ENCODE peak calls at places on chromosomes 13 and 19, in five cellular contexts. D is CD8-positive, alpha-beta T cell; R is heart left ventricle; Y is Peyer's patch; M is aorta. F is an unnamed sample. For H3K9me3 and H3K4me1, the result is how much of the 10 kb centered on the place peaks cover.

GRCh38 chr19:20077791-20078463 is at the start of gene ZNF90:
- DNase-seq in D (peak), R (peak), Y (peak), M (peak), F (peak)

GRCh38 chr19:45779231-45780145 is 2.8 kb downstream of the DMPK start:
- DNase-seq in D (peak), R (peak), Y (peak), M (peak), F (peak)

GRCh38 chr13:31629085-31629785 is 110.1 kb upstream of the RXFP2 start:
- DNase-seq in D (no peak), R (peak), Y (no peak), M (no peak), F (no peak)

GRCh38 chr13:48126944-48127814 is 32.3 kb upstream of the MED4 start:
- DNase-seq in D (peak), R (peak), Y (peak), M (peak), F (peak)

GRCh38 chr13:23462815-23463559 is 29.5 kb upstream of the SACS start:
- DNase-seq in D (no peak), R (no peak), Y (no peak), M (no peak), F (no peak)

GRCh38 chr13:20191902-20192469 is 752 bp downstream of the GJB2 start:
- DNase-seq in D (no peak), R (no peak), Y (peak), M (no peak), F (peak)

GRCh38 chr13:84896128-84896527 is 903.1 kb downstream of the SLITRK6 start:
- DNase-seq in D (no peak), R (no peak), Y (peak), M (no peak), F (peak)

GRCh38 chr19:58033741-58034475 is at the start of gene ZSCAN1:
- DNase-seq in D (no peak), R (peak), Y (peak), M (peak), F (peak)

GRCh38 chr13:31100721-31101120 is 61.0 kb downstream of the HSPH1 start:
- DNase-seq in D (no peak), R (no peak), Y (no peak), M (no peak), F (no peak)

GRCh38 chr13:42707596-42707995 is 73.8 kb upstream of the FAM216B start:
- DNase-seq in D (no peak), R (no peak), Y (no peak), M (no peak), F (no peak)

GRCh38 chr19:869245-870177 is 10.0 kb downstream of the CFD start:
- DNase-seq in D (no peak), R (no peak), Y (peak), M (peak), F (peak)

GRCh38 chr19:36528194-36528920 is at the start of gene ZNF260:
- DNase-seq in D (peak), R (peak), Y (peak), M (peak), F (peak)

GRCh38 chr19:36527873-36528193 is 238 bp downstream of the ZNF260 start:
- DNase-seq in D (no peak), R (no peak), Y (no peak), M (no peak), F (no peak)

GRCh38 chr19:36526581-36526980 is 1.5 kb downstream of the ZNF260 start:
- DNase-seq in D (no peak), R (no peak), Y (no peak), M (no peak), F (no peak)

GRCh38 chr19:36528921-36529518 is 949 bp upstream of the ZNF260 start:
- DNase-seq in D (no peak), R (no peak), Y (no peak), M (no peak), F (peak)

DNA sequence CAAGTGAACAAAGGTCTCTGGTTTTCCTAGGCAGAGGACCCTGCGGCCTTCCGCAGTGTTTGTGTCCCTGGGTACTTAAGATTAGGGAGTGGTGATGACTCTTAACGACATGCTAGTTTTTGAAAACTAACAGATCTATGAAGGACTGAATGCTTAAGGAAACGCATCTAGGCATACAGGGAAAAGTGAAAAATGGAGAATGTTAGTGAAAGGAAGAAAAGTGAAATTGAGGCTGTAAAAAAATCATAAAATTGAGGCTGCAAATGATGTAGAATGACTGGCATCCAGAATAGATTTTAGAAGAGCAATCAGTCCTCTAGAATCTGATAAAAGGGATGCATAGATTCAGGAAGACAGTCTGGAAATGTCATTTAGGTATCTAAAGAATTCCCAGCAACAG is 3.5 kb downstream of the ZNF260 start:
- DNase-seq in D (no peak), R (no peak), Y (no peak), M (no peak), F (no peak)
- H3K9me3 ChIP-seq in D (under half), R (half or more), Y (under half), M (under half), F (under half)

GRCh38 chr13:100306444-100306999 is 217.6 kb downstream of the PCCA start:
- DNase-seq in D (no peak), R (no peak), Y (no peak), M (no peak), F (no peak)

GRCh38 chr13:100306042-100306441 is 217.1 kb downstream of the PCCA start:
- DNase-seq in D (no peak), R (no peak), Y (no peak), M (no peak), F (no peak)

GRCh38 chr13:100302391-100302790 is 213.5 kb downstream of the PCCA start:
- DNase-seq in D (no peak), R (no peak), Y (no peak), M (no peak), F (no peak)

GRCh38 chr13:100305398-100305797 is 216.5 kb downstream of the PCCA start:
- DNase-seq in D (no peak), R (no peak), Y (no peak), M (no peak), F (no peak)

GRCh38 chr13:100304241-100304640 is 215.3 kb downstream of the PCCA start:
- DNase-seq in D (no peak), R (no peak), Y (no peak), M (no peak), F (no peak)
- H3K4me1 ChIP-seq in D (under half), R (under half), Y (under half), M (under half), F (under half)

GRCh38 chr19:23766951-23767350 is 8.3 kb upstream of the ZNF681 start:
- DNase-seq in D (no peak), R (no peak), Y (no peak), M (no peak), F (no peak)
- H3K9me3 ChIP-seq in D (under half), R (under half), Y (under half), M (under half), F (under half)

GRCh38 chr19:35354898-35355297 is 3.4 kb upstream of the FFAR3 start:
- DNase-seq in D (no peak), R (no peak), Y (no peak), M (peak), F (no peak)
- H3K4me1 ChIP-seq in D (under half), R (under half), Y (under half), M (under half), F (under half)

GRCh38 chr19:36577271-36577996 is 4.3 kb upstream of the ZNF529 start:
- DNase-seq in D (no peak), R (no peak), Y (no peak), M (no peak), F (no peak)
- H3K9me3 ChIP-seq in D (under half), R (under half), Y (under half), M (under half), F (under half)

GRCh38 chr13:93824286-93824685 is 597.7 kb downstream of the GPC6 start:
- DNase-seq in D (no peak), R (no peak), Y (no peak), M (no peak), F (no peak)
- H3K4me1 ChIP-seq in D (under half), R (under half), Y (under half), M (under half), F (under half)

GRCh38 chr19:12325690-12326089 is 7.7 kb downstream of the ZNF563 start:
- DNase-seq in D (no peak), R (no peak), Y (no peak), M (no peak), F (no peak)
- H3K9me3 ChIP-seq in D (under half), R (under half), Y (under half), M (under half), F (under half)

GRCh38 chr13:111206148-111206547 is 91.0 kb downstream of the ARHGEF7 start:
- DNase-seq in D (no peak), R (no peak), Y (no peak), M (no peak), F (no peak)

GRCh38 chr13:111204438-111205177 is 89.5 kb downstream of the ARHGEF7 start:
- DNase-seq in D (no peak), R (peak), Y (no peak), M (peak), F (no peak)

GRCh38 chr13:111202745-111203144 is 87.6 kb downstream of the ARHGEF7 start:
- DNase-seq in D (no peak), R (no peak), Y (no peak), M (no peak), F (peak)

GRCh38 chr13:111202149-111202548 is 87.0 kb downstream of the ARHGEF7 start:
- DNase-seq in D (no peak), R (no peak), Y (no peak), M (no peak), F (no peak)

GRCh38 chr13:111203742-111204386 is 88.8 kb downstream of the ARHGEF7 start:
- DNase-seq in D (no peak), R (no peak), Y (no peak), M (no peak), F (no peak)
- H3K4me1 ChIP-seq in D (under half), R (half or more), Y (under half), M (under half), F (under half)

F was measured in testis.